ENCODE peak calls at places on chromosomes 1 and 21, in eight cellular contexts. F, B, A, C, M, Z, J and R are unnamed samples.

GRCh38 chr1:17419626-17420328 is 19.7 kb downstream of the RCC2 start:
- DNase-seq in F (peak; percentile 46), A (peak; percentile 73), J (peak; percentile 51), B (peak; percentile 73), M (peak; percentile 40), Z (peak; percentile 56), C (peak; percentile 63), R (peak; percentile 64)

GRCh38 chr1:89950703-89951102 is 44.2 kb upstream of the ZNF326 start:
- DNase-seq in C (no peak), B (no peak), F (no peak), M (no peak), Z (no peak), J (no peak), A (no peak), R (no peak)

GRCh38 chr1:223270155-223270554 is 93.8 kb downstream of the SUSD4 start:
- DNase-seq in F (no peak), Z (no peak), C (no peak), B (no peak), J (no peak), A (no peak), M (no peak), R (no peak)

GRCh38 chr1:94385354-94385947 is 32.7 kb upstream of the ABCD3 start:
- DNase-seq in Z (no peak), J (no peak), B (no peak), A (no peak), F (no peak), M (peak; percentile 46), C (no peak), R (no peak)

GRCh38 chr1:52970149-52970548 is 43.1 kb downstream of the SCP2 start:
- DNase-seq in M (no peak), B (no peak), F (peak; percentile 28), C (no peak), Z (peak; percentile 48), A (no peak), J (peak; percentile 47), R (no peak)

GRCh38 chr1:117501275-117501674 is 104.6 kb upstream of the TENT5C start:
- DNase-seq in A (no peak), J (peak; percentile 21), M (no peak), C (no peak), F (no peak), Z (peak; percentile 91), B (no peak), R (no peak)

GRCh38 chr1:12480748-12481362 is 137.2 kb downstream of the DHRS3 start:
- DNase-seq in B (no peak), C (no peak), J (peak; percentile 92), M (peak; percentile 86), Z (peak; percentile 83), A (peak; percentile 69), F (no peak), R (no peak)

GRCh38 chr1:203287896-203288295 is 17.4 kb upstream of the BTG2 start:
- DNase-seq in J (no peak), M (no peak), B (no peak), A (no peak), Z (no peak), F (no peak), C (no peak), R (no peak)

GRCh38 chr1:2256430-2257244 is 28.5 kb downstream of the SKI start:
- DNase-seq in M (no peak), B (no peak), A (no peak), C (no peak), J (no peak), F (no peak), Z (no peak), R (no peak)

GRCh38 chr1:204348722-204349121 is 11.0 kb downstream of the PLEKHA6 start:
- DNase-seq in M (no peak), Z (peak; percentile 82), A (peak; percentile 77), C (peak; percentile 52), B (peak; percentile 47), F (no peak), J (peak; percentile 64), R (no peak)

GRCh38 chr1:202815120-202815519 is 4.4 kb downstream of the PCAT6 start:
- DNase-seq in F (no peak), M (no peak), J (no peak), A (no peak), B (no peak), C (no peak), Z (no peak), R (no peak)

GRCh38 chr1:241950390-241950789 is 7.2 kb upstream of the BECN2 start:
- DNase-seq in M (no peak), A (no peak), F (no peak), Z (no peak), C (no peak), B (peak; percentile 21), J (peak; percentile 96), R (no peak)

GRCh38 chr1:3707298-3707938 is 44.8 kb upstream of the CCDC27 start:
- DNase-seq in A (no peak), J (no peak), B (no peak), F (no peak), Z (no peak), C (no peak), M (no peak), R (no peak)

GRCh38 chr21:45573452-45574035 is 31.3 kb upstream of the SLC19A1 start:
- DNase-seq in A (no peak), Z (peak; percentile 61), B (no peak), F (no peak), M (no peak), J (no peak), C (no peak), R (no peak)

GRCh38 chr1:57088689-57089088 is 122.9 kb upstream of the C8B start:
- DNase-seq in M (no peak), C (no peak), J (no peak), F (no peak), B (no peak), Z (no peak), A (no peak), R (no peak)

GRCh38 chr1:30199563-30199962 is 523.8 kb downstream of the MATN1 start:
- DNase-seq in A (no peak), B (no peak), M (no peak), F (no peak), Z (no peak), C (peak; percentile 11), J (no peak), R (no peak)

GRCh38 chr21:31221051-31221450 is 123.0 kb downstream of the TIAM1 start:
- DNase-seq in B (no peak), M (no peak), A (no peak), J (no peak), Z (no peak), F (peak; percentile 6), C (no peak), R (no peak)

GRCh38 chr1:1435911-1436633 is 582 bp downstream of the VWA1 start:
- DNase-seq in B (no peak), C (no peak), A (no peak), Z (no peak), M (no peak), J (no peak), F (no peak), R (no peak)

GRCh38 chr1:91724231-91724630 is 161.7 kb downstream of the TGFBR3 start:
- DNase-seq in M (no peak), F (no peak), C (no peak), J (no peak), Z (no peak), B (no peak), A (no peak), R (no peak)

GRCh38 chr1:74964508-74964907 is 169.7 kb upstream of the LHX8 start:
- DNase-seq in F (no peak), Z (peak; percentile 0), M (no peak), J (no peak), A (no peak), B (peak; percentile 48), C (no peak), R (no peak)

DNA sequence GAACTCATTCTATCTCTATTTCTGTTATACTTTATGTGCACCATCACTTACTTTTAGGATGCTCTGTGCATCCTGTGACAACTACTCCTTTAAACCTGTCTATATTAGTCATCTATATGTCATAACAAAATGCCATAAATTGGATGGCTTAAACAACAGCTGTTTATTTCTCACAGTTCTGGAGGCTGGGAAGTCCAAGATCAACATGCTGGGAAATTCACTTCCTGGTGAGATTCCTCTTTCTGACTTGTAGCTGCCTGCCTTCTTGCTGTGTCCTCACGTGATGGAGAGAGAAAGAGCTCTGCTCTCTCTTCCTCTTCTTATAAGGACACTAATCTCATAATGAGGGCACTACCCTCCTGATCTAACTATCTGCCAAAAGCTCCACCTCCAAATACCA is 62.3 kb upstream of the RCOR3 start:
- DNase-seq in F (no peak), Z (peak; percentile 5), J (no peak), C (no peak), B (no peak), M (no peak), A (no peak), R (no peak)
- TF ChIP-seq CTCF in F (no peak), Z (no peak), J (no peak), C (no peak), B (no peak), M (no peak), A (no peak), R (no peak)

DNA sequence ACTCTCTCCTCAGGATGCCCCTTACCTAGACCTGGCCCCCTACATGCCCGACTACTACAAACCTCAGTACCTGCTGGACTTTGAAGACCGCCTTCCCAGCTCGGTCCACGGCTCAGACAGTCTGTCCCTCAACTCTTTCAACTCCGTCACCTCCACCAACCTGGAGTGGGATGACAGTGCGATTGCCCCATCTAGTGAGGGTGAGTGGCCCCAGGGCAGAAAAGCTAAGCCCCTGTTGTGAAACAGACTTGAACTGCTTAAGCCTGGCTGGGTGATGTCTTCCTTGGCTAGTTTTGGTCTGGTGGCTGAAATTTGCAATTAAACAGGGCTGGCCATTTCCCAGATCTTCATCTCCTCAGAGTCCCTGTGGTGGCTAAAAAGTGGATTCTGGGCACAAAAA is 16.3 kb upstream of the SLC25A34 start:
- DNase-seq in B (no peak), A (no peak), Z (no peak), C (no peak), J (no peak), F (no peak), M (no peak), R (no peak)
- TF ChIP-seq CTCF in B (no peak), A (no peak), Z (no peak), C (no peak), J (no peak), F (no peak), M (peak; percentile 13), R (no peak)

DNA sequence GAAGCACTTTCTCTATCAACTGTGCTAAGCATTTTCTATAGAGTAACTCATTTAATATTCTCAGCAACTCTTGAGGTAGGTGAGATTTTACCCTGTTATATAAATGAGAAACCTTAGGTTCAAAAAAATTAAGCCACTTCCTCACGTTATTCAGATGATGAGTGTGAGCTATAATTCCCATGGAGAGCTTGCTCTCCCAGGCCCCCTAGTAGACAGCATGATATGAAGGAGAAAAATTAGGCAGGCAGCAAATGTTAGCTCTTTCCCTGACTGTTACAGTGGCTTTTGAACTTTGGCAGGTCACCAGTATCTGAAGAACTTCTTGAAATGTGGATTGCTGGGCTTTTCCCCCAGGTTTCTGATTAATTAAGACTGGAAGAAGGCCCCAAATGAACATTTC is 753.1 kb downstream of the NCAM2 start:
- DNase-seq in Z (no peak), J (no peak), M (no peak), C (no peak), F (no peak), B (no peak), A (peak; percentile 20), R (no peak)
- TF ChIP-seq CTCF in Z (no peak), J (no peak), M (no peak), C (no peak), F (no peak), B (no peak), A (peak; percentile 57), R (no peak)

GRCh38 chr1:152739841-152740240 is 18.0 kb upstream of the KPRP start:
- DNase-seq in C (no peak), M (no peak), J (peak; percentile 72), F (no peak), A (no peak), Z (no peak), B (no peak), R (no peak)

GRCh38 chr1:152735648-152736047 is 22.2 kb upstream of the KPRP start:
- DNase-seq in J (no peak), F (no peak), A (no peak), Z (no peak), B (no peak), M (no peak), C (no peak), R (no peak)
- TF ChIP-seq CTCF in J (peak; percentile 13), F (no peak), A (no peak), Z (no peak), B (no peak), M (peak; percentile 47), C (no peak), R (no peak)